ENCODE peak calls at places on chromosomes 7 and 10, in four cellular contexts. T is T-helper 17 cell, R is NB4, S is OCI-M1. H is an unnamed sample.

GRCh38 chr10:62707810-62708209 is 96.7 kb upstream of the ADO start:
- DNase-seq in R (no peak), T (no peak), S (no peak), H (no peak)

GRCh38 chr7:157841757-157842390 is 505.1 kb downstream of the DNAJB6 start:
- DNase-seq in R (no peak), S (no peak), T (no peak), H (no peak)

GRCh38 chr10:104286939-104287338 is 18.0 kb downstream of the GSTO2 start:
- DNase-seq in T (no peak), S (no peak), R (no peak), H (no peak)

GRCh38 chr10:16853201-16853600 is 36.0 kb upstream of the RSU1 start:
- DNase-seq in R (peak), T (no peak), S (peak), H (no peak)

GRCh38 chr10:71693377-71693776 is 26.2 kb downstream of the C10orf105 start:
- DNase-seq in S (no peak), R (no peak), T (no peak), H (no peak)

GRCh38 chr10:131748831-131749766 is 151.7 kb upstream of the PPP2R2D start:
- DNase-seq in R (peak), T (no peak), S (no peak), H (no peak)

GRCh38 chr10:70582793-70583700 is 19.5 kb downstream of the PRF1 start:
- DNase-seq in R (no peak), T (no peak), S (no peak), H (no peak)

GRCh38 chr7:17640730-17641377 is 299.4 kb downstream of the SNX13 start:
- DNase-seq in S (peak), R (peak), T (no peak), H (no peak)

GRCh38 chr10:129580897-129581296 is 113.9 kb downstream of the MGMT start:
- DNase-seq in T (no peak), S (no peak), R (no peak), H (no peak)

GRCh38 chr7:9231683-9232082 is 798.3 kb downstream of the NXPH1 start:
- DNase-seq in S (no peak), T (no peak), R (no peak), H (no peak)

GRCh38 chr7:129401968-129402860 is 32.0 kb upstream of the STRIP2 start:
- DNase-seq in R (peak), T (no peak), S (peak), H (no peak)